ENCODE peak calls at places on chromosomes 13 and 19, in seven cellular contexts. One of them, this sample, is unnamed.

GRCh38 chr13:20118268-20119140 is 42.3 kb downstream of the GJA3 start:
- DNase-seq in memory B cell: no peak
- DNase-seq in dorsolateral prefrontal cortex: peak
- DNase-seq in left kidney: peak
- DNase-seq in EL: peak
- DNase-seq in NCI-H2081: no peak
- DNase-seq in KG1: no peak
- DNase-seq in this sample: peak

GRCh38 chr13:73995752-73996151 is 138.5 kb downstream of the KLF12 start:
- DNase-seq in memory B cell: no peak
- DNase-seq in dorsolateral prefrontal cortex: no peak
- DNase-seq in left kidney: no peak
- DNase-seq in EL: no peak
- DNase-seq in NCI-H2081: no peak
- DNase-seq in KG1: no peak
- DNase-seq in this sample: no peak

GRCh38 chr13:99870541-99870940 is 101.0 kb downstream of the ZIC5 start:
- DNase-seq in memory B cell: no peak
- DNase-seq in dorsolateral prefrontal cortex: no peak
- DNase-seq in left kidney: no peak
- DNase-seq in EL: no peak
- DNase-seq in NCI-H2081: peak
- DNase-seq in KG1: no peak
- DNase-seq in this sample: no peak

GRCh38 chr13:98851276-98851675 is 98.8 kb upstream of the SLC15A1 start:
- DNase-seq in memory B cell: no peak
- DNase-seq in dorsolateral prefrontal cortex: no peak
- DNase-seq in left kidney: no peak
- DNase-seq in EL: no peak
- DNase-seq in NCI-H2081: no peak
- DNase-seq in KG1: no peak
- DNase-seq in this sample: no peak

GRCh38 chr19:55487884-55488687 is at the start of gene SSC5D:
- DNase-seq in memory B cell: no peak
- DNase-seq in dorsolateral prefrontal cortex: no peak
- DNase-seq in left kidney: peak
- DNase-seq in EL: peak
- DNase-seq in NCI-H2081: no peak
- DNase-seq in KG1: no peak
- DNase-seq in this sample: no peak

GRCh38 chr13:70108276-70108845 is at the start of gene KLHL1:
- DNase-seq in memory B cell: no peak
- DNase-seq in dorsolateral prefrontal cortex: no peak
- DNase-seq in left kidney: peak
- DNase-seq in EL: no peak
- DNase-seq in NCI-H2081: no peak
- DNase-seq in KG1: no peak
- DNase-seq in this sample: no peak

GRCh38 chr13:37348916-37349653 is 243.6 kb upstream of the CSNK1A1L start:
- DNase-seq in memory B cell: no peak
- DNase-seq in dorsolateral prefrontal cortex: no peak
- DNase-seq in left kidney: no peak
- DNase-seq in EL: no peak
- DNase-seq in NCI-H2081: no peak
- DNase-seq in KG1: no peak
- DNase-seq in this sample: no peak

GRCh38 chr13:47408546-47409319 is 511.9 kb upstream of the HTR2A start:
- DNase-seq in memory B cell: no peak
- DNase-seq in dorsolateral prefrontal cortex: no peak
- DNase-seq in left kidney: no peak
- DNase-seq in EL: no peak
- DNase-seq in NCI-H2081: no peak
- DNase-seq in KG1: no peak
- DNase-seq in this sample: no peak

GRCh38 chr13:106143930-106144709 is 391.3 kb downstream of the EFNB2 start:
- DNase-seq in memory B cell: no peak
- DNase-seq in dorsolateral prefrontal cortex: no peak
- DNase-seq in left kidney: peak
- DNase-seq in EL: no peak
- DNase-seq in NCI-H2081: peak
- DNase-seq in KG1: no peak
- DNase-seq in this sample: no peak

GRCh38 chr13:101049166-101049850 is 367.0 kb downstream of the NALCN start:
- DNase-seq in memory B cell: no peak
- DNase-seq in dorsolateral prefrontal cortex: no peak
- DNase-seq in left kidney: no peak
- DNase-seq in EL: peak
- DNase-seq in NCI-H2081: no peak
- DNase-seq in KG1: no peak
- DNase-seq in this sample: no peak

GRCh38 chr19:36097036-36097435 is 13.9 kb upstream of the OVOL3 start:
- DNase-seq in memory B cell: no peak
- DNase-seq in dorsolateral prefrontal cortex: peak
- DNase-seq in left kidney: no peak
- DNase-seq in EL: no peak
- DNase-seq in NCI-H2081: no peak
- DNase-seq in KG1: no peak
- DNase-seq in this sample: no peak

GRCh38 chr13:33125821-33126570 is 109.8 kb downstream of the KL start:
- DNase-seq in memory B cell: no peak
- DNase-seq in dorsolateral prefrontal cortex: no peak
- DNase-seq in left kidney: peak
- DNase-seq in EL: peak
- DNase-seq in NCI-H2081: no peak
- DNase-seq in KG1: no peak
- DNase-seq in this sample: no peak

GRCh38 chr13:66895780-66896179 is 334.4 kb downstream of the PCDH9 start:
- DNase-seq in memory B cell: no peak
- DNase-seq in dorsolateral prefrontal cortex: no peak
- DNase-seq in left kidney: no peak
- DNase-seq in EL: no peak
- DNase-seq in NCI-H2081: no peak
- DNase-seq in KG1: no peak
- DNase-seq in this sample: no peak

GRCh38 chr19:409006-409514 is at the start of gene C2CD4C:
- DNase-seq in memory B cell: no peak
- DNase-seq in dorsolateral prefrontal cortex: peak
- DNase-seq in left kidney: peak
- DNase-seq in EL: peak
- DNase-seq in NCI-H2081: no peak
- DNase-seq in KG1: no peak
- DNase-seq in this sample: no peak

GRCh38 chr13:90568165-90568564 is 779.3 kb upstream of the MIR17HG start:
- DNase-seq in memory B cell: no peak
- DNase-seq in dorsolateral prefrontal cortex: no peak
- DNase-seq in left kidney: no peak
- DNase-seq in EL: no peak
- DNase-seq in NCI-H2081: no peak
- DNase-seq in KG1: no peak
- DNase-seq in this sample: no peak

GRCh38 chr13:40181203-40181845 is 485.1 kb downstream of the FOXO1 start:
- DNase-seq in memory B cell: no peak
- DNase-seq in dorsolateral prefrontal cortex: no peak
- DNase-seq in left kidney: no peak
- DNase-seq in EL: no peak
- DNase-seq in NCI-H2081: no peak
- DNase-seq in KG1: no peak
- DNase-seq in this sample: no peak